ENCODE peak calls at places on chromosomes 7 and 10, in seven cellular contexts. One of them, this sample, is unnamed.

GRCh38 chr7:77569514-77570232 is 32.6 kb downstream of the PTPN12 start:
- DNase-seq in ELR: peak
- DNase-seq in NCI-H1436: no peak
- DNase-seq in cerebellum: no peak
- DNase-seq in stimulated activated CD4-positive, alpha-beta T cell treated with anti-CD3 and anti-CD28 coated beads, Interleukin-15, amount 100 ng/mL, for 48 hours: no peak
- DNase-seq in astrocyte of the cerebellum: no peak
- DNase-seq in GM12878: no peak
- DNase-seq in this sample: no peak

GRCh38 chr7:74612015-74612829 is 45.3 kb upstream of the GTF2I start:
- DNase-seq in ELR: no peak
- DNase-seq in NCI-H1436: no peak
- DNase-seq in cerebellum: peak
- DNase-seq in stimulated activated CD4-positive, alpha-beta T cell treated with anti-CD3 and anti-CD28 coated beads, Interleukin-15, amount 100 ng/mL, for 48 hours: no peak
- DNase-seq in astrocyte of the cerebellum: peak
- DNase-seq in GM12878: no peak
- DNase-seq in this sample: peak

GRCh38 chr7:139452948-139453672 is 30.4 kb downstream of the KLRG2 start:
- DNase-seq in ELR: peak
- DNase-seq in NCI-H1436: no peak
- DNase-seq in cerebellum: no peak
- DNase-seq in stimulated activated CD4-positive, alpha-beta T cell treated with anti-CD3 and anti-CD28 coated beads, Interleukin-15, amount 100 ng/mL, for 48 hours: no peak
- DNase-seq in astrocyte of the cerebellum: peak
- DNase-seq in GM12878: no peak
- DNase-seq in this sample: no peak

GRCh38 chr7:45146531-45147379 is 10.8 kb upstream of the RAMP3 start:
- DNase-seq in ELR: no peak
- DNase-seq in NCI-H1436: no peak
- DNase-seq in cerebellum: no peak
- DNase-seq in stimulated activated CD4-positive, alpha-beta T cell treated with anti-CD3 and anti-CD28 coated beads, Interleukin-15, amount 100 ng/mL, for 48 hours: no peak
- DNase-seq in astrocyte of the cerebellum: no peak
- DNase-seq in GM12878: no peak
- DNase-seq in this sample: no peak

GRCh38 chr10:102412293-102412692 is 6.3 kb downstream of the PSD start:
- DNase-seq in ELR: no peak
- DNase-seq in NCI-H1436: no peak
- DNase-seq in cerebellum: no peak
- DNase-seq in stimulated activated CD4-positive, alpha-beta T cell treated with anti-CD3 and anti-CD28 coated beads, Interleukin-15, amount 100 ng/mL, for 48 hours: no peak
- DNase-seq in astrocyte of the cerebellum: no peak
- DNase-seq in GM12878: no peak
- DNase-seq in this sample: no peak

GRCh38 chr10:81213360-81213759 is 661.6 kb upstream of the NRG3 start:
- DNase-seq in ELR: no peak
- DNase-seq in NCI-H1436: no peak
- DNase-seq in cerebellum: no peak
- DNase-seq in stimulated activated CD4-positive, alpha-beta T cell treated with anti-CD3 and anti-CD28 coated beads, Interleukin-15, amount 100 ng/mL, for 48 hours: no peak
- DNase-seq in astrocyte of the cerebellum: no peak
- DNase-seq in GM12878: no peak
- DNase-seq in this sample: no peak

GRCh38 chr7:82722946-82723345 is 279.4 kb upstream of the CACNA2D1 start:
- DNase-seq in ELR: no peak
- DNase-seq in NCI-H1436: no peak
- DNase-seq in cerebellum: no peak
- DNase-seq in stimulated activated CD4-positive, alpha-beta T cell treated with anti-CD3 and anti-CD28 coated beads, Interleukin-15, amount 100 ng/mL, for 48 hours: no peak
- DNase-seq in astrocyte of the cerebellum: no peak
- DNase-seq in GM12878: no peak
- DNase-seq in this sample: no peak

GRCh38 chr10:113751116-113751728 is at the start of gene PLEKHS1:
- DNase-seq in ELR: peak
- DNase-seq in NCI-H1436: no peak
- DNase-seq in cerebellum: no peak
- DNase-seq in stimulated activated CD4-positive, alpha-beta T cell treated with anti-CD3 and anti-CD28 coated beads, Interleukin-15, amount 100 ng/mL, for 48 hours: no peak
- DNase-seq in astrocyte of the cerebellum: peak
- DNase-seq in GM12878: no peak
- DNase-seq in this sample: no peak

GRCh38 chr7:158292948-158293347 is 294.7 kb downstream of the PTPRN2 start:
- DNase-seq in ELR: no peak
- DNase-seq in NCI-H1436: no peak
- DNase-seq in cerebellum: no peak
- DNase-seq in stimulated activated CD4-positive, alpha-beta T cell treated with anti-CD3 and anti-CD28 coated beads, Interleukin-15, amount 100 ng/mL, for 48 hours: no peak
- DNase-seq in astrocyte of the cerebellum: no peak
- DNase-seq in GM12878: no peak
- DNase-seq in this sample: no peak

GRCh38 chr7:107045195-107045960 is 873 bp downstream of the PRKAR2B start:
- DNase-seq in ELR: peak
- DNase-seq in NCI-H1436: no peak
- DNase-seq in cerebellum: peak
- DNase-seq in stimulated activated CD4-positive, alpha-beta T cell treated with anti-CD3 and anti-CD28 coated beads, Interleukin-15, amount 100 ng/mL, for 48 hours: no peak
- DNase-seq in astrocyte of the cerebellum: peak
- DNase-seq in GM12878: no peak
- DNase-seq in this sample: peak

GRCh38 chr10:77381750-77382149 is 255.9 kb downstream of the KCNMA1 start:
- DNase-seq in ELR: no peak
- DNase-seq in NCI-H1436: no peak
- DNase-seq in cerebellum: no peak
- DNase-seq in stimulated activated CD4-positive, alpha-beta T cell treated with anti-CD3 and anti-CD28 coated beads, Interleukin-15, amount 100 ng/mL, for 48 hours: no peak
- DNase-seq in astrocyte of the cerebellum: no peak
- DNase-seq in GM12878: no peak
- DNase-seq in this sample: no peak

GRCh38 chr10:54900584-54900983 is 99.6 kb upstream of the PCDH15 start:
- DNase-seq in ELR: no peak
- DNase-seq in NCI-H1436: no peak
- DNase-seq in cerebellum: no peak
- DNase-seq in stimulated activated CD4-positive, alpha-beta T cell treated with anti-CD3 and anti-CD28 coated beads, Interleukin-15, amount 100 ng/mL, for 48 hours: no peak
- DNase-seq in astrocyte of the cerebellum: no peak
- DNase-seq in GM12878: peak
- DNase-seq in this sample: no peak

GRCh38 chr10:117345143-117345542 is 30.1 kb downstream of the PDZD8 start:
- DNase-seq in ELR: peak
- DNase-seq in NCI-H1436: no peak
- DNase-seq in cerebellum: no peak
- DNase-seq in stimulated activated CD4-positive, alpha-beta T cell treated with anti-CD3 and anti-CD28 coated beads, Interleukin-15, amount 100 ng/mL, for 48 hours: no peak
- DNase-seq in astrocyte of the cerebellum: no peak
- DNase-seq in GM12878: no peak
- DNase-seq in this sample: no peak

GRCh38 chr7:92709912-92710311 is 119.7 kb upstream of the FAM133B start:
- DNase-seq in ELR: no peak
- DNase-seq in NCI-H1436: no peak
- DNase-seq in cerebellum: no peak
- DNase-seq in stimulated activated CD4-positive, alpha-beta T cell treated with anti-CD3 and anti-CD28 coated beads, Interleukin-15, amount 100 ng/mL, for 48 hours: no peak
- DNase-seq in astrocyte of the cerebellum: no peak
- DNase-seq in GM12878: no peak
- DNase-seq in this sample: no peak

GRCh38 chr7:128795129-128795528 is 3.4 kb downstream of the CCDC136 start:
- DNase-seq in ELR: no peak
- DNase-seq in NCI-H1436: no peak
- DNase-seq in cerebellum: no peak
- DNase-seq in stimulated activated CD4-positive, alpha-beta T cell treated with anti-CD3 and anti-CD28 coated beads, Interleukin-15, amount 100 ng/mL, for 48 hours: no peak
- DNase-seq in astrocyte of the cerebellum: no peak
- DNase-seq in GM12878: no peak
- DNase-seq in this sample: no peak

GRCh38 chr10:78912361-78913218 is 156.2 kb upstream of the ZMIZ1 start:
- DNase-seq in ELR: no peak
- DNase-seq in NCI-H1436: no peak
- DNase-seq in cerebellum: no peak
- DNase-seq in stimulated activated CD4-positive, alpha-beta T cell treated with anti-CD3 and anti-CD28 coated beads, Interleukin-15, amount 100 ng/mL, for 48 hours: no peak
- DNase-seq in astrocyte of the cerebellum: no peak
- DNase-seq in GM12878: no peak
- DNase-seq in this sample: no peak

GRCh38 chr10:88236121-88236743 is 346.9 kb downstream of the RNLS start:
- DNase-seq in ELR: no peak
- DNase-seq in NCI-H1436: no peak
- DNase-seq in cerebellum: no peak
- DNase-seq in stimulated activated CD4-positive, alpha-beta T cell treated with anti-CD3 and anti-CD28 coated beads, Interleukin-15, amount 100 ng/mL, for 48 hours: no peak
- DNase-seq in astrocyte of the cerebellum: no peak
- DNase-seq in GM12878: no peak
- DNase-seq in this sample: no peak

GRCh38 chr10:126511917-126512487 is 123.7 kb upstream of the ADAM12 start:
- DNase-seq in ELR: no peak
- DNase-seq in NCI-H1436: no peak
- DNase-seq in cerebellum: no peak
- DNase-seq in stimulated activated CD4-positive, alpha-beta T cell treated with anti-CD3 and anti-CD28 coated beads, Interleukin-15, amount 100 ng/mL, for 48 hours: no peak
- DNase-seq in astrocyte of the cerebellum: no peak
- DNase-seq in GM12878: no peak
- DNase-seq in this sample: no peak

GRCh38 chr7:20352573-20353304 is 22.0 kb downstream of the ITGB8 start:
- DNase-seq in ELR: peak
- DNase-seq in NCI-H1436: no peak
- DNase-seq in cerebellum: no peak
- DNase-seq in stimulated activated CD4-positive, alpha-beta T cell treated with anti-CD3 and anti-CD28 coated beads, Interleukin-15, amount 100 ng/mL, for 48 hours: no peak
- DNase-seq in astrocyte of the cerebellum: peak
- DNase-seq in GM12878: no peak
- DNase-seq in this sample: no peak

GRCh38 chr10:5512881-5513698 is 11.7 kb upstream of the CALML3 start:
- DNase-seq in ELR: no peak
- DNase-seq in NCI-H1436: no peak
- DNase-seq in cerebellum: no peak
- DNase-seq in stimulated activated CD4-positive, alpha-beta T cell treated with anti-CD3 and anti-CD28 coated beads, Interleukin-15, amount 100 ng/mL, for 48 hours: no peak
- DNase-seq in astrocyte of the cerebellum: no peak
- DNase-seq in GM12878: no peak
- DNase-seq in this sample: no peak

GRCh38 chr10:79019961-79020491 is 48.7 kb upstream of the ZMIZ1 start:
- DNase-seq in ELR: no peak
- DNase-seq in NCI-H1436: no peak
- DNase-seq in cerebellum: no peak
- DNase-seq in stimulated activated CD4-positive, alpha-beta T cell treated with anti-CD3 and anti-CD28 coated beads, Interleukin-15, amount 100 ng/mL, for 48 hours: no peak
- DNase-seq in astrocyte of the cerebellum: no peak
- DNase-seq in GM12878: no peak
- DNase-seq in this sample: no peak

GRCh38 chr7:151392002-151392401 is 17.8 kb downstream of the WDR86 start:
- DNase-seq in ELR: no peak
- DNase-seq in NCI-H1436: no peak
- DNase-seq in cerebellum: no peak
- DNase-seq in stimulated activated CD4-positive, alpha-beta T cell treated with anti-CD3 and anti-CD28 coated beads, Interleukin-15, amount 100 ng/mL, for 48 hours: no peak
- DNase-seq in astrocyte of the cerebellum: no peak
- DNase-seq in GM12878: no peak
- DNase-seq in this sample: no peak

GRCh38 chr7:1947586-1948217 is 277.6 kb downstream of the ELFN1 start:
- DNase-seq in ELR: no peak
- DNase-seq in NCI-H1436: no peak
- DNase-seq in cerebellum: no peak
- DNase-seq in stimulated activated CD4-positive, alpha-beta T cell treated with anti-CD3 and anti-CD28 coated beads, Interleukin-15, amount 100 ng/mL, for 48 hours: no peak
- DNase-seq in astrocyte of the cerebellum: no peak
- DNase-seq in GM12878: no peak
- DNase-seq in this sample: no peak

GRCh38 chr7:101941481-101942383 is 124.3 kb downstream of the CUX1 start:
- DNase-seq in ELR: peak
- DNase-seq in NCI-H1436: no peak
- DNase-seq in cerebellum: no peak
- DNase-seq in stimulated activated CD4-positive, alpha-beta T cell treated with anti-CD3 and anti-CD28 coated beads, Interleukin-15, amount 100 ng/mL, for 48 hours: no peak
- DNase-seq in astrocyte of the cerebellum: peak
- DNase-seq in GM12878: no peak
- DNase-seq in this sample: peak

GRCh38 chr10:101244321-101245050 is 15.2 kb upstream of the LBX1 start:
- DNase-seq in ELR: peak
- DNase-seq in NCI-H1436: no peak
- DNase-seq in cerebellum: no peak
- DNase-seq in stimulated activated CD4-positive, alpha-beta T cell treated with anti-CD3 and anti-CD28 coated beads, Interleukin-15, amount 100 ng/mL, for 48 hours: no peak
- DNase-seq in astrocyte of the cerebellum: no peak
- DNase-seq in GM12878: no peak
- DNase-seq in this sample: no peak

GRCh38 chr10:132918264-132918616 is 24.1 kb downstream of the CFAP46 start:
- DNase-seq in ELR: no peak
- DNase-seq in NCI-H1436: no peak
- DNase-seq in cerebellum: no peak
- DNase-seq in stimulated activated CD4-positive, alpha-beta T cell treated with anti-CD3 and anti-CD28 coated beads, Interleukin-15, amount 100 ng/mL, for 48 hours: no peak
- DNase-seq in astrocyte of the cerebellum: no peak
- DNase-seq in GM12878: no peak
- DNase-seq in this sample: no peak

This sample was measured in G401.